ENCODE peak calls at places on chromosome 15, in four cellular contexts. R, A, I and T are unnamed samples.

GRCh38 chr15:70071799-70072198 is 25.9 kb downstream of the TLE3 start:
- DNase-seq in R (no peak), A (no peak), I (no peak), T (no peak)

GRCh38 chr15:31251165-31251564 is 75.5 kb upstream of the KLF13 start:
- DNase-seq in R (no peak), A (no peak), I (no peak), T (no peak)

GRCh38 chr15:31758126-31758525 is 272.2 kb upstream of the CHRNA7 start:
- DNase-seq in R (no peak), A (peak), I (peak), T (no peak)

GRCh38 chr15:49824700-49825099 is 203.9 kb downstream of the DTWD1 start:
- DNase-seq in R (no peak), A (no peak), I (no peak), T (no peak)

GRCh38 chr15:48064435-48064834 is 56.4 kb upstream of the SLC24A5 start:
- DNase-seq in R (no peak), A (no peak), I (no peak), T (no peak)

GRCh38 chr15:26722621-26723160 is 50.2 kb downstream of the GABRB3 start:
- DNase-seq in R (no peak), A (no peak), I (no peak), T (no peak)

GRCh38 chr15:75368689-75369239 is 357 bp upstream of the MAN2C1 start:
- DNase-seq in R (peak), A (no peak), I (no peak), T (no peak)

GRCh38 chr15:41603941-41604660 is 45.1 kb downstream of the TYRO3 start:
- DNase-seq in R (peak), A (peak), I (peak), T (peak)

GRCh38 chr15:77335298-77335697 is 84.6 kb downstream of the PEAK1 start:
- DNase-seq in R (no peak), A (no peak), I (no peak), T (no peak)

GRCh38 chr15:92650256-92650655 is 5.3 kb downstream of the FAM174B start:
- DNase-seq in R (no peak), A (no peak), I (no peak), T (no peak)

GRCh38 chr15:63236272-63236671 is 41.1 kb upstream of the APH1B start:
- DNase-seq in R (no peak), A (no peak), I (no peak), T (no peak)
- TF ChIP-seq FOSL1 in R (no peak), A (peak), I (no peak), T (no peak)

GRCh38 chr15:101056366-101057334 is 137.5 kb downstream of the LRRK1 start:
- DNase-seq in R (peak), A (no peak), I (no peak), T (no peak)

GRCh38 chr15:101059381-101060341 is 140.5 kb downstream of the LRRK1 start:
- DNase-seq in R (no peak), A (no peak), I (no peak), T (peak)

GRCh38 chr15:101055411-101055810 is 136.3 kb downstream of the LRRK1 start:
- DNase-seq in R (no peak), A (no peak), I (no peak), T (no peak)

GRCh38 chr15:101058735-101059134 is 139.6 kb downstream of the LRRK1 start:
- DNase-seq in R (no peak), A (no peak), I (no peak), T (no peak)

GRCh38 chr15:101057841-101058407 is 138.8 kb downstream of the LRRK1 start:
- DNase-seq in R (no peak), A (no peak), I (no peak), T (peak)
- TF ChIP-seq FOSL1 in R (no peak), A (no peak), I (no peak), T (no peak)

DNA sequence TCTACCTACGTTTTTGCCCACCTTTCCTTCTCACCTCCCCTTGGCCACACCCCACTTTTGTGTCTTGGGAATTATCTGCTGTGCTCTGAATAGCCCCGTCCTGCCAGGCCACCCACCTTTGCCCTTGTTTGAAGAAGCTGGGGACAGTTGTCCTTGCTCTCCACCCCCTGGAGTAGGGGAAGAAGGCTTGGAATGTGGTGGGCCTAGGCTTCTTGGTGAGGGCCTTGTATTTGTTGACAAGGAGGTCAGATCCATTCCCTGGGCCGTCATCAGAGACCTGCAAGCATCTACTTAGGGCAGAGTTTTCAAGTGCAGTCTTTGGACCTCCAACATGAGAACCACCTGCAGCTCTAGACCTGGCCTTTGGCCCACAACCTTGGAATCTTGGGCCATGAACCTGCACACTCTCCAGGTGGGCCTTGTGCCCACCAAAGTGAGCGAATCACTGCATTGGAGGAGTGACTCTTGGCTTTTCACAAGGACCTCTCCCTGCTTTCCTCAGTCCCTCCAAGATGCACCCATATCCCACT is 160.6 kb downstream of the APBA2 start:
- DNase-seq in R (no peak), A (no peak), I (no peak), T (no peak)
- TF ChIP-seq FOSL1 in R (no peak), A (no peak), I (no peak), T (no peak)

GRCh38 chr15:25056484-25057429 is 102.0 kb downstream of the SNRPN start:
- DNase-seq in R (no peak), A (no peak), I (peak), T (peak)
- TF ChIP-seq FOSL1 in R (no peak), A (no peak), I (no peak), T (no peak)

GRCh38 chr15:79989682-79990081 is 18.7 kb upstream of the BCL2A1 start:
- DNase-seq in R (no peak), A (no peak), I (no peak), T (no peak)
- TF ChIP-seq FOSL1 in R (no peak), A (no peak), I (no peak), T (no peak)